ENCODE peak calls at places on chromosomes 13 and 19, in nine cellular contexts. W, N, T, V, L, K, Q, A and D are unnamed samples.

GRCh38 chr13:76968041-76968440 is 19.7 kb downstream of the ACOD1 start:
- DNase-seq in W (no peak), N (no peak), T (no peak), V (no peak), L (no peak), K (no peak), Q (no peak), A (no peak), D (no peak)

GRCh38 chr13:66506031-66506777 is 723.9 kb downstream of the PCDH9 start:
- DNase-seq in W (no peak), N (no peak), T (no peak), V (no peak), L (no peak), K (no peak), Q (no peak), A (no peak), D (no peak)

GRCh38 chr19:8150178-8150865 is 930 bp upstream of the FBN3 start:
- DNase-seq in W (no peak), N (no peak), T (no peak), V (no peak), L (no peak), K (no peak), Q (no peak), A (no peak), D (no peak)

GRCh38 chr13:85631801-85632200 is 167.4 kb downstream of the SLITRK6 start:
- DNase-seq in W (no peak), N (no peak), T (no peak), V (no peak), L (no peak), K (no peak), Q (no peak), A (no peak), D (peak; percentile 65)

GRCh38 chr13:47858678-47859050 is 142.4 kb downstream of the SUCLA2 start:
- DNase-seq in W (no peak), N (peak; percentile 1), T (no peak), V (no peak), L (no peak), K (no peak), Q (no peak), A (no peak), D (no peak)

GRCh38 chr13:21116141-21116540 is 54.8 kb upstream of the LATS2 start:
- DNase-seq in W (no peak), N (no peak), T (no peak), V (no peak), L (no peak), K (no peak), Q (no peak), A (no peak), D (no peak)

GRCh38 chr19:10260141-10260584 is 8.1 kb downstream of the MRPL4 start:
- DNase-seq in W (no peak), N (no peak), T (no peak), V (peak; percentile 8), L (peak; percentile 54), K (no peak), Q (no peak), A (no peak), D (no peak)

GRCh38 chr13:107141767-107142166 is 573.8 kb upstream of the ARGLU1 start:
- DNase-seq in W (no peak), N (no peak), T (no peak), V (no peak), L (no peak), K (no peak), Q (no peak), A (no peak), D (no peak)

GRCh38 chr19:3710265-3710812 is 2.2 kb downstream of the TJP3 start:
- DNase-seq in W (no peak), N (no peak), T (no peak), V (no peak), L (no peak), K (no peak), Q (no peak), A (peak; percentile 96), D (no peak)

GRCh38 chr13:75175575-75175974 is 306.4 kb downstream of the TBC1D4 start:
- DNase-seq in W (no peak), N (no peak), T (no peak), V (no peak), L (no peak), K (no peak), Q (no peak), A (no peak), D (no peak)

GRCh38 chr19:19531951-19532805 is 3.5 kb downstream of the YJEFN3 start:
- DNase-seq in W (peak; percentile 89), N (no peak), T (peak; percentile 77), V (peak; percentile 64), L (peak; percentile 89), K (peak; percentile 82), Q (peak; percentile 77), A (peak; percentile 81), D (no peak)

GRCh38 chr19:15636026-15636425 is 4.7 kb upstream of the CYP4F3 start:
- DNase-seq in W (no peak), N (no peak), T (no peak), V (no peak), L (peak; percentile 64), K (no peak), Q (no peak), A (no peak), D (no peak)

GRCh38 chr19:10915511-10916091 is 12.8 kb downstream of the YIPF2 start:
- DNase-seq in W (no peak), N (peak; percentile 59), T (no peak), V (no peak), L (no peak), K (no peak), Q (no peak), A (no peak), D (peak; percentile 78)

GRCh38 chr19:11069451-11070009 is 19.7 kb upstream of the LDLR start:
- DNase-seq in W (no peak), N (no peak), T (no peak), V (no peak), L (no peak), K (no peak), Q (no peak), A (no peak), D (no peak)

GRCh38 chr19:4402171-4403004 is at the start of gene CHAF1A:
- DNase-seq in W (peak; percentile 100), N (peak; percentile 100), T (peak; percentile 100), V (peak; percentile 99), L (peak; percentile 100), K (peak; percentile 99), Q (peak; percentile 100), A (peak; percentile 100), D (peak; percentile 99)

GRCh38 chr19:11378319-11379189 is 4.1 kb downstream of the SWSAP1 start:
- DNase-seq in W (no peak), N (no peak), T (no peak), V (no peak), L (peak; percentile 68), K (no peak), Q (no peak), A (no peak), D (no peak)

GRCh38 chr13:44031555-44031954 is 151.9 kb downstream of the LACC1 start:
- DNase-seq in W (no peak), N (no peak), T (no peak), V (no peak), L (no peak), K (no peak), Q (no peak), A (no peak), D (no peak)

GRCh38 chr19:53977991-53978731 is 13.3 kb upstream of the CACNG6 start:
- DNase-seq in W (no peak), N (peak; percentile 92), T (no peak), V (peak; percentile 81), L (peak; percentile 94), K (no peak), Q (peak; percentile 98), A (no peak), D (peak; percentile 23)

GRCh38 chr13:24254151-24254810 is 55.1 kb upstream of the C1QTNF9 start:
- DNase-seq in W (peak; percentile 80), N (peak; percentile 10), T (peak; percentile 67), V (no peak), L (no peak), K (peak; percentile 65), Q (no peak), A (no peak), D (no peak)

GRCh38 chr13:67119481-67119883 is 110.7 kb downstream of the PCDH9 start:
- DNase-seq in W (no peak), N (peak; percentile 84), T (no peak), V (no peak), L (no peak), K (no peak), Q (no peak), A (no peak), D (peak; percentile 86)

GRCh38 chr19:55668603-55669348 is 6.2 kb upstream of the EPN1 start:
- DNase-seq in W (no peak), N (no peak), T (no peak), V (no peak), L (no peak), K (no peak), Q (no peak), A (no peak), D (no peak)

GRCh38 chr13:37715606-37716015 is 117.0 kb upstream of the POSTN start:
- DNase-seq in W (no peak), N (peak; percentile 21), T (no peak), V (no peak), L (no peak), K (no peak), Q (no peak), A (no peak), D (no peak)

GRCh38 chr19:17762505-17763229 is 11.4 kb downstream of the FCHO1 start:
- DNase-seq in W (no peak), N (no peak), T (no peak), V (peak; percentile 13), L (peak; percentile 53), K (no peak), Q (peak; percentile 75), A (no peak), D (no peak)

GRCh38 chr13:20825476-20825875 is 51.7 kb upstream of the EEF1AKMT1 start:
- DNase-seq in W (no peak), N (no peak), T (no peak), V (no peak), L (no peak), K (no peak), Q (no peak), A (no peak), D (no peak)

GRCh38 chr19:39831679-39832078 is 2.3 kb downstream of the DYRK1B start:
- DNase-seq in W (no peak), N (no peak), T (no peak), V (no peak), L (no peak), K (no peak), Q (no peak), A (no peak), D (no peak)

GRCh38 chr19:35266904-35267817 is 1.6 kb upstream of the USF2 start:
- DNase-seq in W (peak; percentile 73), N (no peak), T (no peak), V (no peak), L (no peak), K (peak; percentile 29), Q (no peak), A (peak; percentile 71), D (no peak)

GRCh38 chr13:20997301-20998061 is 63.9 kb downstream of the LATS2 start:
- DNase-seq in W (no peak), N (peak; percentile 88), T (no peak), V (no peak), L (no peak), K (no peak), Q (no peak), A (no peak), D (peak; percentile 97)

GRCh38 chr19:50325310-50326100 is 3.7 kb downstream of the KCNC3 start:
- DNase-seq in W (peak; percentile 71), N (no peak), T (peak; percentile 58), V (peak; percentile 51), L (peak; percentile 81), K (peak; percentile 54), Q (no peak), A (peak; percentile 78), D (no peak)

GRCh38 chr13:29754486-29754806 is 96.0 kb downstream of the UBL3 start:
- DNase-seq in W (no peak), N (no peak), T (no peak), V (no peak), L (no peak), K (no peak), Q (no peak), A (no peak), D (no peak)

GRCh38 chr13:44637581-44637980 is 61.5 kb upstream of the TSC22D1 start:
- DNase-seq in W (no peak), N (no peak), T (no peak), V (no peak), L (no peak), K (no peak), Q (no peak), A (no peak), D (no peak)